ENCODE peak calls at places on chromosome 10, in ten cellular contexts. G, J, M, A, W, U, H, K, I and D are unnamed samples.

GRCh38 chr10:112949875-112950507 is at the start of gene TCF7L2:
- DNase-seq in H (peak), W (peak), K (peak), J (peak), M (peak), A (peak), U (peak), G (peak), I (peak), D (peak)

GRCh38 chr10:66218981-66219587 is 706.8 kb upstream of the LRRTM3 start:
- DNase-seq in K (no peak), W (peak), M (no peak), H (no peak), J (peak), A (no peak), I (no peak), U (no peak), G (no peak), D (no peak)

GRCh38 chr10:85280014-85280413 is 951.6 kb downstream of the CCSER2 start:
- DNase-seq in A (no peak), H (no peak), G (peak), W (no peak), U (peak), I (no peak), J (no peak), K (no peak), M (no peak), D (no peak)

GRCh38 chr10:121185816-121186215 is 334.7 kb downstream of the WDR11 start:
- DNase-seq in J (no peak), M (no peak), U (no peak), G (no peak), W (no peak), H (no peak), A (no peak), K (no peak), I (no peak), D (no peak)

GRCh38 chr10:117268258-117268657 is 27.3 kb downstream of the SLC18A2 start:
- DNase-seq in W (no peak), U (no peak), J (no peak), H (no peak), A (no peak), M (no peak), K (no peak), I (no peak), G (no peak), D (no peak)

GRCh38 chr10:101053516-101053915 is 8.3 kb upstream of the KAZALD1 start:
- DNase-seq in A (no peak), I (no peak), J (peak), H (no peak), W (no peak), U (no peak), K (no peak), G (no peak), M (no peak), D (no peak)

GRCh38 chr10:112767156-112767555 is 182.9 kb upstream of the TCF7L2 start:
- DNase-seq in A (no peak), W (no peak), G (no peak), M (no peak), U (no peak), J (peak), H (no peak), K (no peak), I (no peak), D (no peak)

GRCh38 chr10:15419279-15419874 is 48.3 kb upstream of the FAM171A1 start:
- DNase-seq in K (peak), W (peak), G (no peak), I (no peak), U (peak), A (no peak), J (peak), M (no peak), H (no peak), D (peak)

GRCh38 chr10:103712898-103713498 is 142.4 kb downstream of the SH3PXD2A start:
- DNase-seq in A (peak), U (peak), H (peak), K (peak), G (no peak), J (peak), I (peak), W (peak), M (peak), D (peak)

GRCh38 chr10:63375458-63375857 is 90.3 kb downstream of the JMJD1C start:
- DNase-seq in M (no peak), J (no peak), U (no peak), W (no peak), H (no peak), I (no peak), G (no peak), A (no peak), K (peak), D (no peak)

GRCh38 chr10:120392245-120392644 is 64.8 kb upstream of the PLPP4 start:
- DNase-seq in H (no peak), W (no peak), K (no peak), U (no peak), M (no peak), I (no peak), G (no peak), J (no peak), A (no peak), D (no peak)

GRCh38 chr10:104199567-104199966 is 32.6 kb downstream of the CFAP43 start:
- DNase-seq in W (no peak), M (no peak), J (no peak), U (no peak), I (no peak), K (no peak), A (no peak), G (no peak), H (no peak), D (no peak)

GRCh38 chr10:51291961-51292360 is 217.7 kb downstream of the PRKG1 start:
- DNase-seq in I (no peak), G (no peak), H (no peak), A (no peak), K (no peak), W (no peak), M (no peak), J (no peak), U (no peak), D (no peak)

GRCh38 chr10:6141296-6142151 is 52.7 kb downstream of the RBM17 start:
- DNase-seq in I (no peak), H (no peak), M (no peak), J (peak), U (no peak), W (peak), G (no peak), A (peak), K (no peak), D (no peak)

GRCh38 chr10:55630491-55631056 is 730.5 kb downstream of the ZWINT start:
- DNase-seq in H (no peak), M (no peak), A (no peak), U (peak), K (no peak), W (no peak), J (peak), G (peak), I (no peak), D (no peak)

GRCh38 chr10:27998178-27998953 is 513 bp downstream of the ODAD2 start:
- DNase-seq in K (no peak), M (peak), H (no peak), J (peak), A (peak), U (peak), W (peak), I (peak), G (peak), D (peak)

GRCh38 chr10:119090968-119091367 is 10.4 kb upstream of the EIF3A start:
- DNase-seq in I (no peak), W (peak), K (no peak), H (no peak), U (no peak), A (no peak), J (peak), M (peak), G (no peak), D (no peak)

DNA sequence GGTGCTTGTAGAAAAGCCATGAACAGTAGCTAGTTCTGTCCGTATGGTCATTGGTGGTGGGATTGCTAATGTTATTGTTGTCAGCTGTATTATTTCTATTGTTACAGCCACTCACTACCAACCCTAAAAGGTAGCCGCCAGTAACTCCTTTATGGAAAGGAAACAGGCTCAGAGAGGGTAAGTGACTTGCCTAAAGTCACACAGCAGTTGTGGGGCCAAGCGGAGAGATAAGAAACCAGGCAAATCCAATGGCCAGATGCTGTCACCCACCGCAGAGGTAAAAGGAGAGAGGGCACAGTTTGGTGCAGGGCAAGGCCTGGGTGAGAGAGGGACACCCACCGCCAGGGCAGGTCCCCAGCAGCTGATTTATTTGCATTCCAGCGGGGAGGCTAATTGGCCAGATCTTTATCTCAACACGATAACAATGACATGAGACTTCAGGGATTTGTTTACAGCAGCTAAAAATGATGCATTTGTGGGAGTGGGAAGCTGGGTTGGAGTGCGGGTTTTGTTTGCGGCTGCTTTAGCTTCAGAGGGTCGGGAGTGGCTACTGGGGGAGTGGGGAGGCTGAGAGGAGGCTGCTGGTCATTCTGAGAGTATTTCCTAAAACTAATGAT is 8.6 kb upstream of the NKX2-3 start:
- DNase-seq in K (no peak), M (no peak), U (peak), W (no peak), H (no peak), G (no peak), I (no peak), A (no peak), J (no peak), D (no peak)
- H3K27ac ChIP-seq in K (peak), M (no peak), U (no peak), W (no peak), H (no peak), G (no peak), I (no peak), A (no peak), J (no peak), D (no peak)

GRCh38 chr10:70376436-70377378 is 5.7 kb downstream of the LRRC20 start:
- DNase-seq in M (no peak), H (no peak), A (no peak), U (no peak), K (no peak), I (no peak), G (no peak), J (peak), W (peak), D (no peak)
- H3K27ac ChIP-seq in M (no peak), H (peak), A (peak), U (no peak), K (no peak), I (no peak), G (no peak), J (no peak), W (no peak), D (no peak)

GRCh38 chr10:126235979-126236851 is 152.1 kb downstream of the ADAM12 start:
- DNase-seq in J (no peak), W (no peak), K (no peak), A (no peak), G (no peak), M (no peak), H (no peak), I (no peak), U (no peak), D (no peak)
- H3K27ac ChIP-seq in J (no peak), W (no peak), K (no peak), A (no peak), G (no peak), M (no peak), H (no peak), I (no peak), U (no peak), D (no peak)

GRCh38 chr10:23910296-23910695 is 298.6 kb upstream of the KIAA1217 start:
- DNase-seq in U (no peak), A (no peak), H (no peak), I (no peak), M (no peak), G (no peak), K (no peak), W (no peak), J (no peak), D (no peak)

GRCh38 chr10:23917251-23917908 is 291.6 kb upstream of the KIAA1217 start:
- DNase-seq in K (no peak), W (no peak), J (no peak), G (no peak), I (no peak), A (no peak), M (no peak), U (no peak), H (no peak), D (no peak)

GRCh38 chr10:23914641-23915040 is 294.3 kb upstream of the KIAA1217 start:
- DNase-seq in M (no peak), A (no peak), W (no peak), G (no peak), I (peak), H (no peak), K (no peak), U (no peak), J (no peak), D (no peak)

GRCh38 chr10:23918090-23918704 is 290.7 kb upstream of the KIAA1217 start:
- DNase-seq in J (no peak), M (no peak), I (peak), H (no peak), U (no peak), K (no peak), W (no peak), G (no peak), A (no peak), D (no peak)

DNA sequence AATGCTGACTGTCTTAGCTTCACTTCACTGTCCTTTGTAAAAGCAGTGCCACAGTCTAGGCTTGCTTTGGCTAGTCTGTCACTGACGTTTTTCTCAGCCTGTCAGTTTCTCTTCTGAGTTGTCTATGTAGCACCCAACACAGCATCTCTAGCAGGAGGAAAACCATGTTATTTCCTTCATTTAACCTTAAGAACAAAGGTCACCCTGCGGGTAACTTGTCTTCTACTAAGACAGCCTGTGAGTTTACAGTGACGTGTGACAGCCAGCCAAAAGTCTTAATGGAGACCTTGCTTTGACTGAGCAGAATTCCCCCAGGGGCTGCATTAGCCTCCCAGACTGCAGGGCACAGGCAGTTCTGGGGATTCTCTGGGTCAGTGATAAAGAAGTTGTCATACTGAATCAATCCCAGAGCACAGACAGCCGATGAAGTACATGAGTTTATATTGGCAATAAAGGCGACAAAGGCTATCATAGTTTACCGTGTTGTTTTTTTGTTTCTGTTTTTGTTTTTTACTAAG is 296.0 kb upstream of the KIAA1217 start:
- DNase-seq in I (peak), K (no peak), U (peak), G (no peak), W (no peak), M (no peak), H (no peak), A (no peak), J (no peak), D (no peak)
- H3K27ac ChIP-seq in I (no peak), K (no peak), U (no peak), G (no peak), W (no peak), M (no peak), H (no peak), A (no peak), J (no peak), D (no peak)

DNA sequence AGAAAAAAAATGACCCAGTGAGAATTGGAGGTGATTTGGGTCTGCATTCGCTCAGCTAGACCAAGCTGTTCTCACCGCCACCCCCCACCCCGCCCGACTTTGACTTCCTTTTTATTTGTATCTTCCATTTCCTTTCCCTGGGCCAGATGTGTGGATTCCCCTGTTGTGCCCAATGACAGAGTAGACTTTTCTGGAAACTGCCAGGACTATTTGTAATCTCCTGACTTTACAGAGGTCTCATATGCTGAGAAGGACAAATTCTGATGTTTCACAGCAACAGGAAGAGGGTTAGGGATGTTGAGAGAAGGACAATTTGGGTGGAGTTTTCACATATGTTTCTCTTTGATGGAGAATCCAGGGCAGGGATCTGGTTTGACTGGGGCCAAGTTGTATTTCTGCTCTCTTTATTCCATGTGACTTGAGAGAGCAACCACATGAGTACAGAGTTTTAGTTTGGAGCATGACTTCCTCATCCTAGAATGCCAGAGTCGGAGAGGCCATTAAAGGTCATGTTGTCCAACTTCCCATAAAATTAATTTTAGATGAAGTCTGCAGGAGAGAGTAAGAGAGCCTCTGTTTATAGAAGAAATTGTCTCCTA is 1023.2 kb downstream of the LRMDA start:
- DNase-seq in W (no peak), G (no peak), A (no peak), H (no peak), J (no peak), I (no peak), K (no peak), M (no peak), U (no peak), D (no peak)
- H3K27ac ChIP-seq in W (peak), G (no peak), A (no peak), H (no peak), J (no peak), I (no peak), K (no peak), M (no peak), U (no peak), D (no peak)

DNA sequence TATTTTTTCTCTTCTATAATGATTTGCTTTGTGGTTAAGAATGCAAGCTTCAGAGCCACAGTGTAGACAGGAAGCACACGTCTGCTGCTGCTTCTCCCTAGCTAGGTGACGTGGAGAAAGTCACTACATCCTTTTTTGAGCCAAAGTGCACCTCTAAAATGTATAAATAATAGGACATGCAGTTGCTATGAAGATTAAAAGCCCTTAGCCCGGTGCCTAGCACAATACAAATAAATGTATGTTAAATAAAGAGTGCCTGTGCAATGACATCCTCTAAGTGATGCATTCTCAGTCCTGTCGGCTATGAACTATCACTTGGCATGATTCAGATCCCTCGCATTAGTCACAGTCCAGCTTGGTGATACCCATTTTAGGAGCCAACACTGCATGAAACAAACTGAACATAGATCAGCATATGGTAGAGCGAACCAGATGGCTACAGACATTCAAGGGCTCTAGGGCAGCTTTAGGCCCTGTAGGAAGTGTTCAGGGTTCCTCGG is 4.8 kb upstream of the TRDMT1 start:
- DNase-seq in U (no peak), H (no peak), K (no peak), W (peak), M (no peak), G (no peak), I (no peak), A (no peak), J (peak), D (no peak)
- H3K27ac ChIP-seq in U (no peak), H (peak), K (no peak), W (peak), M (peak), G (peak), I (no peak), A (no peak), J (peak), D (no peak)

GRCh38 chr10:73819025-73819424 is 7.6 kb upstream of the NDST2 start:
- DNase-seq in W (no peak), K (no peak), H (no peak), G (no peak), U (no peak), J (no peak), M (no peak), I (no peak), A (no peak), D (no peak)
- H3K27ac ChIP-seq in W (no peak), K (no peak), H (no peak), G (peak), U (no peak), J (peak), M (no peak), I (peak), A (peak), D (peak)

GRCh38 chr10:124644281-124644680 is 99.9 kb downstream of the FAM53B start:
- DNase-seq in K (no peak), H (no peak), M (no peak), J (no peak), U (peak), A (no peak), W (no peak), I (no peak), G (no peak), D (no peak)

GRCh38 chr10:124646483-124647352 is 97.5 kb downstream of the FAM53B start:
- DNase-seq in M (no peak), I (peak), G (peak), U (no peak), A (peak), K (no peak), J (no peak), H (no peak), W (peak), D (peak)

GRCh38 chr10:124643281-124644009 is 100.7 kb downstream of the FAM53B start:
- DNase-seq in U (peak), K (no peak), A (no peak), H (no peak), W (no peak), J (no peak), G (no peak), I (no peak), M (no peak), D (no peak)

GRCh38 chr10:124645496-124646095 is 98.6 kb downstream of the FAM53B start:
- DNase-seq in K (no peak), I (no peak), U (no peak), W (no peak), J (no peak), G (no peak), A (no peak), H (no peak), M (no peak), D (no peak)

GRCh38 chr10:124644771-124645170 is 99.4 kb downstream of the FAM53B start:
- DNase-seq in M (no peak), H (no peak), I (no peak), W (no peak), J (no peak), G (no peak), A (no peak), K (no peak), U (no peak), D (no peak)
- H3K27ac ChIP-seq in M (no peak), H (no peak), I (peak), W (no peak), J (no peak), G (no peak), A (no peak), K (no peak), U (peak), D (no peak)